ENCODE peak calls at places on chromosomes 5 and 9, in seven cellular contexts. Y is H1, U is neuronal stem cell, G is mesenchymal stem cell, Q is IMR-90, B is H9, H is trophoblast cell. E is an unnamed sample.

GRCh38 chr9:83405674-83406255 is 132.4 kb downstream of the FRMD3 start:
- DNase-seq in G (no peak), B (no peak), U (no peak), H (no peak), Q (no peak), Y (no peak), E (peak; percentile 33)

GRCh38 chr5:95526871-95527270 is 27.9 kb downstream of the SKIC3 start:
- DNase-seq in Y (no peak), G (no peak), U (no peak), H (no peak), Q (peak; percentile 17), B (no peak), E (no peak)

GRCh38 chr9:37374892-37375291 is 47.6 kb upstream of the GRHPR start:
- DNase-seq in Q (no peak), G (no peak), Y (no peak), U (no peak), H (no peak), B (no peak), E (no peak)

GRCh38 chr9:16258708-16259107 is 611.8 kb downstream of the BNC2 start:
- DNase-seq in U (no peak), Y (no peak), H (no peak), B (no peak), G (no peak), Q (no peak), E (no peak)

GRCh38 chr9:70108181-70108580 is 64.5 kb downstream of the MAMDC2 start:
- DNase-seq in G (no peak), U (no peak), Y (no peak), H (no peak), B (no peak), Q (no peak), E (no peak)

GRCh38 chr9:69076550-69076949 is 41.0 kb downstream of the FXN start:
- DNase-seq in Q (no peak), H (no peak), Y (no peak), G (no peak), B (no peak), U (no peak), E (no peak)

GRCh38 chr5:112121268-112121667 is 297.8 kb downstream of the EPB41L4A start:
- DNase-seq in Q (peak; percentile 20), U (no peak), B (no peak), H (no peak), G (peak; percentile 26), Y (no peak), E (no peak)

GRCh38 chr9:37382982-37383357 is 39.5 kb upstream of the GRHPR start:
- DNase-seq in U (no peak), G (no peak), H (no peak), B (no peak), Q (no peak), Y (no peak), E (no peak)

GRCh38 chr9:37936965-37937364 is 33.0 kb upstream of the SLC25A51 start:
- DNase-seq in B (no peak), Y (no peak), Q (peak; percentile 90), G (peak; percentile 92), H (peak; percentile 78), U (no peak), E (peak; percentile 56)

GRCh38 chr5:82104872-82105271 is 133.0 kb downstream of the ATG10 start:
- DNase-seq in B (no peak), Q (no peak), G (no peak), H (no peak), U (no peak), Y (no peak), E (no peak)

GRCh38 chr9:119368681-119369581 is at the start of gene BRINP1:
- DNase-seq in Y (peak; percentile 49), H (no peak), G (peak; percentile 6), U (peak; percentile 47), Q (no peak), B (peak; percentile 80), E (peak; percentile 86)

GRCh38 chr9:82140471-82140870 is 151.9 kb downstream of the SPATA31D1 start:
- DNase-seq in B (no peak), G (peak; percentile 18), Q (no peak), Y (no peak), H (peak; percentile 59), U (no peak), E (no peak)

GRCh38 chr5:160175438-160176218 is 53.7 kb upstream of the FABP6 start:
- DNase-seq in Q (peak; percentile 41), Y (no peak), B (no peak), U (no peak), H (no peak), G (no peak), E (no peak)

GRCh38 chr5:102755691-102756371 is 726 bp downstream of the PAM start:
- DNase-seq in Y (no peak), B (peak; percentile 75), U (peak; percentile 11), G (peak; percentile 92), Q (peak; percentile 79), H (peak; percentile 81), E (peak; percentile 96)

GRCh38 chr9:9498147-9498546 is 1114.7 kb downstream of the PTPRD start:
- DNase-seq in H (no peak), B (no peak), Y (no peak), G (no peak), U (no peak), Q (no peak), E (no peak)

GRCh38 chr9:134981001-134981400 is 63.3 kb upstream of the FCN1 start:
- DNase-seq in U (no peak), H (no peak), B (no peak), Y (no peak), Q (no peak), G (no peak), E (no peak)

DNA sequence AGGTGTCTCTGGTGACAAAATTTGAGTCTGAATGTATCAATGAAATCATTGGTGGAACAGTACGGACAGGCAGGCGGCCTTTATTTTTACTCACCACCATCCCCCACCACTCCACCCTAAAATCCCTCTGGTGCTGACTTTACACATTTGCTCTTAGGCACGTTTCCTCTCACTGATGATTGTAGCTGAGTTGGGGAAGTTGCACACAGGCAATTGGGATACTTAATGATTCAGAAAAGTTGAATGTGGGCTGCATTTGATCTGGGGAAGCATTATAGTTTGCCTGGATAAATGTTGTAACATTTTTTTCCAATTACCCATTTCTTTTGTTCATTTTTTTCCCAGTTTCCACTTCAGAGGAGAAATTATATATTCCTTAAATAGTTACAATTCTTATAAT is 658.4 kb downstream of the TLR4 start:
- DNase-seq in Y (no peak), G (no peak), U (no peak), Q (no peak), B (no peak), H (no peak), E (no peak)
- H2BK5ac ChIP-seq in Y (no peak overlapping the region), G (no peak overlapping the region), U (no peak overlapping the region), Q (no peak overlapping the region), B (no peak overlapping the region), H (no peak overlapping the region), E (no peak overlapping the region)

GRCh38 chr5:98935206-98935605 is 6.4 kb upstream of the CHD1 start:
- DNase-seq in Y (no peak), H (no peak), Q (no peak), B (no peak), G (no peak), U (no peak), E (no peak)
- H3K23ac ChIP-seq in Y (no peak overlapping the region), H (no peak overlapping the region), Q (no peak overlapping the region), B (no peak overlapping the region), G (no peak overlapping the region), U (no peak overlapping the region), E (no peak overlapping the region)

GRCh38 chr5:173567548-173567947 is 48.9 kb downstream of the BOD1 start:
- DNase-seq in Q (peak; percentile 77), B (no peak), U (no peak), Y (no peak), H (no peak), G (no peak), E (no peak)

GRCh38 chr5:173564106-173564505 is 52.3 kb downstream of the BOD1 start:
- DNase-seq in U (no peak), Q (no peak), G (no peak), B (no peak), Y (no peak), H (peak; percentile 19), E (no peak)

GRCh38 chr5:173563246-173563645 is 53.2 kb downstream of the BOD1 start:
- DNase-seq in B (no peak), U (no peak), G (no peak), H (peak; percentile 72), Y (no peak), Q (peak; percentile 15), E (no peak)

GRCh38 chr5:173565491-173566038 is 50.9 kb downstream of the BOD1 start:
- DNase-seq in Q (no peak), H (peak; percentile 73), G (no peak), B (no peak), U (no peak), Y (no peak), E (no peak)

GRCh38 chr5:173562451-173562850 is 54.0 kb downstream of the BOD1 start:
- DNase-seq in Q (no peak), Y (no peak), U (no peak), H (no peak), G (no peak), B (no peak), E (no peak)
- H2BK5ac ChIP-seq in Q (no peak overlapping the region), Y (no peak overlapping the region), U (no peak overlapping the region), H (no peak overlapping the region), G (no peak overlapping the region), B (no peak overlapping the region), E (no peak overlapping the region)

DNA sequence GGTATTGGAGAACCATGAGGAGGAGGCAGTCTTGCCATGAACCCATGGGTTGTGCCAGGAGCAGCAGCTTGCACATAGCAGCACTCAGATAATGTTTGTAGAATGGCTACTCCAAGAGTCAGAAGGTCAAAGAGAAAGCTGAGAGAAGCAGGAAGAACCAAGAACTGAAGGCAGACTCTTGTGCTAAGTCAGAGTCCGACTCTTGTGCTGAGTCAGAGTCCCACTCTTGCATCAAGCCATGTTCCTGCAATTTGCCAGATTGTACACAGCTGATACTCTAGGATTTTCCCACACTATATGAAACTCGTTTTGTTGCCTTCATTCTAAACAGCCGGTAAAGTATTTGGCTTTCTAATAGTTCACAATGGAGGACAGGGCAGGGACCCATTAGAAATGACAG is 26.2 kb upstream of the HSPA9 start:
- DNase-seq in U (no peak), H (no peak), Y (no peak), B (no peak), Q (peak; percentile 90), G (peak; percentile 97), E (no peak)
- H3K23ac ChIP-seq in U (no peak overlapping the region), H (no peak overlapping the region), Y (no peak overlapping the region), B (no peak overlapping the region), Q (no peak overlapping the region), G (no peak overlapping the region), E (no peak overlapping the region)

GRCh38 chr9:33403941-33404781 is 1.8 kb upstream of the AQP7 start:
- DNase-seq in Q (no peak), H (no peak), B (no peak), U (no peak), Y (no peak), G (no peak), E (no peak)
- H2BK5ac ChIP-seq in Q (no peak overlapping the region), H (no peak overlapping the region), B (no peak overlapping the region), U (no peak overlapping the region), Y (peak overlapping the region; percentile 44), G (no peak overlapping the region), E (no peak overlapping the region)

DNA sequence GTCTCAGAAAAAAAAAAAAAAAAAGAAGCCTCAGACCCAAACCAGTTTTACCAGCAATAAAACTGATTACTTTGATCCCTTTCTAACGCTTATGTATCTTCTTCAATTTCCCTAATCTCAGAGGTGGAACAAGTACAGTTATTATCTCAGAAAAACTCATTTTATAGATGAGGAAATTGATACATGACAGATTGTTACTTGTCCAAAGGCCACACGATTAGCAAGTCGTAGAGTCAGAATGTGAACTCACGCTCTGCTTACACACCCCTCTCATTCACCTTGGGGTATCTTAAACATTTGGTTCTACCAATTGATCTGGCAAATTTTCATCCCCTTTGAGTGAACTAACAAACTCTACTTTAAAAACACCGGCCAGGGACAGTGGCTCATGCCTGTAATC is 110.2 kb downstream of the SUSD1 start:
- DNase-seq in H (no peak), Q (no peak), Y (no peak), G (no peak), B (no peak), U (no peak), E (no peak)
- H3K23ac ChIP-seq in H (no peak overlapping the region), Q (no peak overlapping the region), Y (no peak overlapping the region), G (no peak overlapping the region), B (no peak overlapping the region), U (no peak overlapping the region), E (no peak overlapping the region)